ENCODE peak calls at places on chromosome 13, in six cellular contexts. R, C, K, E, A and Q are unnamed samples.

GRCh38 chr13:25691654-25692053 is 319.9 kb downstream of the ATP8A2 start:
- DNase-seq in K (no peak), E (no peak), C (no peak), A (no peak), R (no peak), Q (no peak)

GRCh38 chr13:98478134-98479129 is 98.5 kb downstream of the STK24 start:
- DNase-seq in K (peak), R (peak), A (peak), E (no peak), C (no peak), Q (peak)

GRCh38 chr13:73259061-73259908 is 200.5 kb downstream of the KLF5 start:
- DNase-seq in A (no peak), K (no peak), E (no peak), R (no peak), C (no peak), Q (no peak)

GRCh38 chr13:42110410-42111155 is 62.1 kb downstream of the DGKH start:
- DNase-seq in R (peak), E (peak), C (peak), A (peak), K (peak), Q (peak)

GRCh38 chr13:100098445-100099116 is 9.7 kb downstream of the PCCA start:
- DNase-seq in R (no peak), A (no peak), K (no peak), C (no peak), E (no peak), Q (no peak)

GRCh38 chr13:41296879-41297646 is 14.0 kb upstream of the NAA16 start:
- DNase-seq in K (no peak), A (no peak), R (no peak), E (no peak), C (no peak), Q (no peak)

GRCh38 chr13:47004022-47004421 is 107.2 kb upstream of the HTR2A start:
- DNase-seq in A (no peak), E (no peak), K (no peak), C (no peak), R (no peak), Q (no peak)

GRCh38 chr13:100513987-100514670 is 74.5 kb downstream of the GGACT start:
- DNase-seq in A (no peak), E (no peak), K (no peak), R (no peak), C (no peak), Q (no peak)

GRCh38 chr13:92849381-92849780 is 377.2 kb upstream of the GPC6 start:
- DNase-seq in R (no peak), C (no peak), E (no peak), K (no peak), A (no peak), Q (no peak)

GRCh38 chr13:113922412-113923118 is 51.3 kb downstream of the C13orf46 start:
- DNase-seq in A (no peak), R (no peak), E (no peak), K (no peak), C (no peak), Q (no peak)

GRCh38 chr13:29865934-29866333 is 15.5 kb upstream of the UBL3 start:
- DNase-seq in C (no peak), A (no peak), R (no peak), K (no peak), E (no peak), Q (no peak)

GRCh38 chr13:73945871-73946270 is 188.3 kb downstream of the KLF12 start:
- DNase-seq in K (no peak), C (no peak), R (peak), A (no peak), E (no peak), Q (no peak)

GRCh38 chr13:98994896-98995295 is 17.0 kb upstream of the DOCK9 start:
- DNase-seq in C (no peak), K (no peak), R (no peak), E (no peak), A (no peak), Q (no peak)

GRCh38 chr13:30126903-30127428 is 180.4 kb downstream of the KATNAL1 start:
- DNase-seq in C (no peak), R (no peak), E (no peak), K (no peak), A (no peak), Q (no peak)

GRCh38 chr13:32737111-32737571 is 150.9 kb downstream of the PDS5B start:
- DNase-seq in K (no peak), C (no peak), A (peak), R (peak), E (no peak), Q (no peak)

GRCh38 chr13:25249001-25249543 is 38.2 kb downstream of the MTMR6 start:
- DNase-seq in E (peak), K (no peak), A (peak), C (peak), R (no peak), Q (peak)

GRCh38 chr13:102970542-102970941 is 95.7 kb downstream of the SLC10A2 start:
- DNase-seq in K (no peak), E (no peak), R (no peak), A (peak), C (no peak), Q (no peak)
- TF ChIP-seq MYC in K (no peak), E (no peak), R (no peak), A (no peak), C (no peak), Q (no peak)

GRCh38 chr13:110533771-110534670 is 27.5 kb downstream of the RAB20 start:
- DNase-seq in A (no peak), E (no peak), R (no peak), K (no peak), C (no peak), Q (no peak)
- TF ChIP-seq MYC in A (no peak), E (no peak), R (no peak), K (no peak), C (no peak), Q (no peak)

DNA sequence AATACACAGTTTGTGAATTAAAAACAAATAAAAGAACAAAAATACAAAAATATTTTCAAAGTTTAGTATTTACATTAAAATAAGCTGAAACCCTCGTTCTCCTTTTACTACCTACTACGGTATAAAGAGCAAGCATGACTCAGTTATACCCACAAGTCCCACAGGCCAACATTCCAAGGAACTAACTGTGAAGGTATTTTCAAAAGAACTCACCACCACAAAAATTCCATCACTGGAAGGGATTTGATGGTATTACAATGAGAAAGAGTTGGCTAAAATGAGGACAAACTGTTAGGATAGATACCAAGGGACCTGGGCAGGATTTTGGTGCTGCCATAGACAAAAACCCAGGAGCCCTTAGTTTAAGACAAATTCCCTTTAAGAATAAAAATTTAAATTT is 122.7 kb downstream of the TBC1D4 start:
- DNase-seq in C (peak), A (no peak), R (no peak), E (no peak), K (no peak), Q (no peak)
- TF ChIP-seq MYC in C (no peak), A (no peak), R (no peak), E (no peak), K (no peak), Q (no peak)

GRCh38 chr13:49878682-49879081 is 57.5 kb downstream of the SPRYD7 start:
- DNase-seq in E (no peak), C (no peak), K (no peak), A (no peak), R (no peak), Q (no peak)
- TF ChIP-seq MYC in E (no peak), C (no peak), K (no peak), A (no peak), R (no peak), Q (no peak)

GRCh38 chr13:78254113-78254512 is 335.5 kb upstream of the EDNRB start:
- DNase-seq in E (no peak), R (no peak), C (no peak), A (no peak), K (no peak), Q (no peak)

GRCh38 chr13:78258304-78258703 is 339.7 kb upstream of the EDNRB start:
- DNase-seq in K (no peak), A (no peak), C (no peak), E (no peak), R (no peak), Q (no peak)

GRCh38 chr13:78256479-78256878 is 337.8 kb upstream of the EDNRB start:
- DNase-seq in E (no peak), C (no peak), R (no peak), A (no peak), K (no peak), Q (no peak)
- TF ChIP-seq MYC in E (no peak), C (no peak), R (no peak), A (no peak), K (no peak), Q (no peak)

GRCh38 chr13:20989883-20990282 is 71.5 kb downstream of the LATS2 start:
- DNase-seq in E (no peak), A (no peak), K (no peak), R (no peak), C (no peak), Q (no peak)
- TF ChIP-seq MYC in E (no peak), A (no peak), K (no peak), R (no peak), C (no peak), Q (no peak)

GRCh38 chr13:79663977-79664636 is 183.2 kb downstream of the NDFIP2 start:
- DNase-seq in A (no peak), R (no peak), K (no peak), C (no peak), E (no peak), Q (no peak)

GRCh38 chr13:79671420-79671819 is 190.5 kb downstream of the NDFIP2 start:
- DNase-seq in C (no peak), E (no peak), K (no peak), A (no peak), R (peak), Q (no peak)

GRCh38 chr13:79663420-79663819 is 182.5 kb downstream of the NDFIP2 start:
- DNase-seq in A (no peak), C (no peak), R (no peak), E (no peak), K (no peak), Q (no peak)

GRCh38 chr13:79668353-79668752 is 187.4 kb downstream of the NDFIP2 start:
- DNase-seq in A (no peak), E (no peak), K (no peak), C (no peak), R (no peak), Q (no peak)

DNA sequence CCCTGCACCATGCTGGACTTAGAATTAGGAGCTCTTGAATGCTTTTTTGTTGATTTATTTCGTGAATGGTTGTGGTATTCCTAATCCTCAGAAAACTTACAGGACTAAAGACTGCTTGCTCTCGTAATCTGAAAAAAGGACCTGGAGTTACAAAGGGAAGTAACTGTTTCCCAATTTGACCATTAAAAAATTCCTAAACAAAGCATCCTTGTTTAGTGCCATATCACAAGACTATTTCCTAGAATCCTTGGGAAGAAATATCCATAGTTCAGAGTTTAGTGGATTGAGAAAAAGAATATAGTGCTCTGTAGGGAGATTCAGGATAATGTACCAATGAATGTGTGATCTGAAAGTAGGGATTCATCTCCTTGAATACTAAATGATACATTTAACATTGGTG is 186.8 kb downstream of the NDFIP2 start:
- DNase-seq in C (no peak), R (no peak), A (no peak), K (no peak), E (no peak), Q (no peak)
- TF ChIP-seq MYC in C (no peak), R (no peak), A (no peak), K (no peak), E (no peak), Q (no peak)

DNA sequence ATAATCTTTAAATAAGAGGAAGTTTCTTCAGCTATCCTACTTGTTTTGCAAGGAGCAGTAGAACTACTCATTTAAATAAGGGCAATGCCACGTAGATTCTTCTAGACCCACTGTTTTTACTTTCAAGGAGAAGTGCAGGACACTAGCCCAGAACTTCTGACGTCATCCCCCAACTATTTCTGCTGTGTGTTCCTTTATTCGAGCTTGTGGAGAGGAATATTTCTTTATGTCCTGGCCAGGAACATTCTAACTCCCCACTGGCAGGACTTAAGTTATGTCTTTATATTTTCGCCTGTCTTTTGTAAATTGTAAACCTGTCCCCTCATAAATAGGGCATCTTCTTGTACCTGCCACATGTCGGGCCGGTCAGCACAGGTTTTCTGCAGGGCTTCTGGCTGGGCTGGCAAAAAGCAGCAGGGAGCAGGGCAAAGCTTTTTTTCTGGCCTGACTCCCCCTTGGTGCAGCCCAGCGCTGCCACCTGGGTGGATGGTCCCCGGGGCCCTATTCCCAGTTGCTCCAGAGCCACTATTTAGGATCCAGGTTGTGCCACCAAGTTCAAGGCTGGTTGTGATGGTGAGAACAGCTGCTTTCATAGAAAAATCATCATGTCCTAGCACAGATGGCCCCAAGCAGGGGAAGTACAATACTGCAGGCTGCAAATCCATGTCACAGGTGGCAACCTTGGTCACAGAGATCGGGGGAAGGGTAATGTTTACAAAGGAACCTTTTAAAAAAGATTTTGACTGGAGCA is 1.8 kb downstream of the MBNL2 start:
- DNase-seq in E (peak), K (peak), R (peak), C (peak), A (no peak), Q (peak)
- TF ChIP-seq MYC in E (peak), K (no peak), R (no peak), C (no peak), A (no peak), Q (peak)

GRCh38 chr13:60267498-60268202 is 103.9 kb upstream of the DIAPH3 start:
- DNase-seq in K (no peak), A (no peak), C (peak), R (peak), E (no peak), Q (no peak)
- TF ChIP-seq MYC in K (no peak), A (no peak), C (no peak), R (no peak), E (no peak), Q (no peak)

DNA sequence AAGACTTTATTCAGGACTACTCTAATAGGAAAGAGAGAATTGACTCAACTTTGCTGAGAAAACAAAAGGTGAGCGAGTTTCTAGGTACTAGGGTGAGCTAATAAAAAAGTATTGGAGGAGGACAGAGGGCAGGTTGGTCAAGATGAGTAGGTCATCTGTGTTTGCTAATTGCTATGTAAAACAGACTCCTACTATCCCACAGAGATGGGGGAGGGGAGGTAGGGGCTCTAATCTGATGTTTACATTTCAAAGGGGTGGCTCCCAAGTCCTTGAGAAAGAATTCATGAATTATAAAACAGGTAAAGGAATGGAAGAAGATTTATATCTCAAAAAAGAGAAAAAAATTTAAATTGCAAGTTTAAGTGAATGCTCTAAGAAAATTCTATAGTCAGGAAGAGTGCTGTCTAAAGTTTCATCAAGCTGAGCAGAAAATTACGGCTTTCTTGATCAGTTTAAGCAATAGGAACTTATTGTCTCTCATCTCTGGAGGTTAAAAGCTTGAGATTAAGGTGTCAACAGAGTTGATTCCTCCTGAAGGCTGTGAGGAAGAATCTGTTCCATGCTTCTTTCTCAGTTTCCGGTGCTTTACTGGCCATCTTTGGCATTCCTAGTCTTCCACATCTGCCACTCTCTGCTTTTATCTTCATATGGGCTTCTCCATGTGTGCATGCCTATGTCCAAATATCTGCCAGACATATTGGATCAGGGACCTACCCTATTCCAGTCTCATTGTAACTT is 790.3 kb downstream of the SLITRK5 start:
- DNase-seq in R (no peak), C (no peak), K (no peak), A (no peak), E (no peak), Q (no peak)
- TF ChIP-seq MYC in R (no peak), C (no peak), K (no peak), A (no peak), E (no peak), Q (no peak)